ENCODE peak calls at places on chromosomes 7 and 10, in eight cellular contexts. C is activated CD4-positive, CD25-positive, alpha-beta regulatory T cell; B is effector CD4-positive, alpha-beta T cell; J is stimulated activated CD4-positive, alpha-beta T cell treated with anti-CD3 and anti-CD28 coated beads, TNF-alpha, amount 100 ng/mL, for 4 hours; T is OCI-LY7; D is T-helper 1 cell; U is T-helper 2 cell; I is HTR-8/SVneo. Y is an unnamed sample.

GRCh38 chr7:28145931-28146330 is 34.7 kb downstream of the JAZF1 start:
- DNase-seq in C (no peak), B (no peak), J (no peak), T (no peak), D (no peak), U (no peak), I (no peak), Y (no peak)

GRCh38 chr10:18214692-18215563 is 74.7 kb downstream of the CACNB2 start:
- DNase-seq in C (no peak), B (no peak), J (no peak), T (peak; percentile 6), D (no peak), U (peak; percentile 27), I (peak; percentile 46), Y (peak; percentile 28)

GRCh38 chr10:52653510-52653909 is 119.1 kb downstream of the MBL2 start:
- DNase-seq in C (no peak), B (no peak), J (no peak), T (no peak), D (no peak), U (no peak), I (no peak), Y (no peak)

GRCh38 chr10:21499910-21500577 is 25.4 kb downstream of the SKIDA1 start:
- DNase-seq in C (no peak), B (no peak), J (no peak), T (no peak), D (no peak), U (no peak), I (no peak), Y (no peak)

GRCh38 chr10:13047529-13048206 is 46.2 kb upstream of the CCDC3 start:
- DNase-seq in C (no peak), B (no peak), J (no peak), T (no peak), D (no peak), U (no peak), I (no peak), Y (no peak)

GRCh38 chr10:88312855-88313254 is 270.3 kb downstream of the RNLS start:
- DNase-seq in C (no peak), B (no peak), J (no peak), T (no peak), D (no peak), U (no peak), I (no peak), Y (no peak)

GRCh38 chr7:133530682-133531081 is 277.8 kb downstream of the EXOC4 start:
- DNase-seq in C (no peak), B (no peak), J (no peak), T (no peak), D (no peak), U (no peak), I (no peak), Y (no peak)

GRCh38 chr7:12987238-12987637 is 299.8 kb downstream of the ARL4A start:
- DNase-seq in C (no peak), B (no peak), J (no peak), T (no peak), D (no peak), U (no peak), I (no peak), Y (no peak)

GRCh38 chr7:116271161-116271979 is 61.0 kb downstream of the TES start:
- DNase-seq in C (no peak), B (no peak), J (no peak), T (no peak), D (no peak), U (no peak), I (no peak), Y (no peak)

GRCh38 chr7:143305423-143306070 is 10.4 kb upstream of the CLCN1 start:
- DNase-seq in C (peak; percentile 49), B (peak; percentile 62), J (peak; percentile 54), T (peak; percentile 47), D (peak; percentile 60), U (peak; percentile 82), I (peak; percentile 35), Y (peak; percentile 82)

GRCh38 chr10:116909307-116909706 is 60.0 kb downstream of the ENO4 start:
- DNase-seq in C (no peak), B (no peak), J (no peak), T (no peak), D (no peak), U (no peak), I (no peak), Y (no peak)

Y was measured in BE2C.